ENCODE peak calls at places on chromosomes 6 and 20, in nine cellular contexts. Q is tibial artery; V is uterus; K is heart right ventricle; T is CD4-positive, CD25-positive, alpha-beta regulatory T cell; F is cardiac muscle cell; U is mammary epithelial cell; S is CD8-positive, alpha-beta T cell; J is pancreas. B is an unnamed sample.
A peak's percentile ranks its signal among the peaks of the same experiment; 100 is the strongest.

GRCh38 chr20:13865825-13866351 is 81.1 kb downstream of the NDUFAF5 start:
- DNase-seq in Q (no peak), V (peak; percentile 48), K (no peak), T (no peak), F (no peak), U (peak; percentile 14), S (no peak), J (no peak), B (no peak)

GRCh38 chr6:97591955-97592354 is 308.9 kb upstream of the MMS22L start:
- DNase-seq in Q (no peak), V (no peak), K (no peak), T (no peak), F (no peak), U (no peak), S (no peak), J (no peak), B (no peak)

GRCh38 chr20:51697119-51697826 is 70.9 kb downstream of the ATP9A start:
- DNase-seq in Q (no peak), V (no peak), K (no peak), T (no peak), F (no peak), U (no peak), S (no peak), J (no peak), B (no peak)

GRCh38 chr20:3655032-3655405 is 8.2 kb downstream of the GFRA4 start:
- DNase-seq in Q (no peak), V (no peak), K (no peak), T (no peak), F (no peak), U (no peak), S (no peak), J (peak; percentile 45), B (no peak)

GRCh38 chr20:33673411-33674293 is 576 bp downstream of the NECAB3 start:
- DNase-seq in Q (no peak), V (no peak), K (no peak), T (no peak), F (no peak), U (no peak), S (no peak), J (no peak), B (no peak)

GRCh38 chr20:49612127-49612738 is 44.3 kb upstream of the PTGIS start:
- DNase-seq in Q (no peak), V (no peak), K (peak; percentile 52), T (no peak), F (no peak), U (no peak), S (no peak), J (no peak), B (no peak)

GRCh38 chr6:4805553-4806307 is 29.5 kb downstream of the CDYL start:
- DNase-seq in Q (peak; percentile 31), V (peak; percentile 43), K (peak; percentile 23), T (no peak), F (peak; percentile 39), U (peak; percentile 40), S (no peak), J (peak; percentile 74), B (no peak)

GRCh38 chr20:35773154-35773751 is 1.4 kb downstream of the PHF20 start:
- DNase-seq in Q (peak; percentile 26), V (no peak), K (peak; percentile 29), T (peak; percentile 29), F (no peak), U (no peak), S (peak; percentile 26), J (peak; percentile 18), B (peak; percentile 63)

GRCh38 chr20:38072885-38073284 is 39.3 kb downstream of the RPRD1B start:
- DNase-seq in Q (no peak), V (no peak), K (no peak), T (no peak), F (no peak), U (no peak), S (no peak), J (no peak), B (no peak)
- H3K36me3 ChIP-seq in Q (peaks cover 29% of the 10 kb centered on the region), V (no peaks in the 10 kb centered on the region), K (no peaks in the 10 kb centered on the region), T (peaks cover 81% of the 10 kb centered on the region), F (peaks cover 17% of the 10 kb centered on the region), U (peaks cover 12% of the 10 kb centered on the region), S (peaks cover 25% of the 10 kb centered on the region), J (peaks cover 6% of the 10 kb centered on the region), B (peaks cover 42% of the 10 kb centered on the region)

GRCh38 chr6:166312832-166313231 is 4.6 kb upstream of the PRR18 start:
- DNase-seq in Q (no peak), V (no peak), K (no peak), T (no peak), F (no peak), U (no peak), S (no peak), J (no peak), B (no peak)

GRCh38 chr6:166310634-166311033 is 2.4 kb upstream of the PRR18 start:
- DNase-seq in Q (no peak), V (no peak), K (no peak), T (no peak), F (no peak), U (no peak), S (no peak), J (no peak), B (no peak)

GRCh38 chr6:166314454-166314853 is 6.3 kb upstream of the PRR18 start:
- DNase-seq in Q (no peak), V (no peak), K (no peak), T (no peak), F (no peak), U (no peak), S (no peak), J (no peak), B (no peak)

GRCh38 chr6:166309977-166310376 is 1.8 kb upstream of the PRR18 start:
- DNase-seq in Q (no peak), V (no peak), K (no peak), T (no peak), F (no peak), U (no peak), S (no peak), J (no peak), B (no peak)

GRCh38 chr6:166313255-166314070 is 5.3 kb upstream of the PRR18 start:
- DNase-seq in Q (peak; percentile 37), V (no peak), K (no peak), T (peak; percentile 60), F (peak; percentile 73), U (no peak), S (peak; percentile 29), J (peak; percentile 69), B (no peak)
- H3K4me1 ChIP-seq in Q (peaks cover 2% of the 10 kb centered on the region), V (no peaks in the 10 kb centered on the region), K (peaks cover 2% of the 10 kb centered on the region), T (peaks cover 3% of the 10 kb centered on the region), F (no peaks in the 10 kb centered on the region), U (no peaks in the 10 kb centered on the region), S (peaks cover under 1% of the 10 kb centered on the region), J (peaks cover 2% of the 10 kb centered on the region), B (peaks cover 3% of the 10 kb centered on the region)

GRCh38 chr20:63285636-63286615 is 7.1 kb upstream of the COL20A1 start:
- DNase-seq in Q (no peak), V (no peak), K (no peak), T (no peak), F (no peak), U (no peak), S (no peak), J (no peak), B (no peak)

GRCh38 chr20:63287697-63288580 is 5.0 kb upstream of the COL20A1 start:
- DNase-seq in Q (no peak), V (no peak), K (no peak), T (no peak), F (no peak), U (no peak), S (no peak), J (no peak), B (no peak)

GRCh38 chr20:63288581-63289251 is 4.3 kb upstream of the COL20A1 start:
- DNase-seq in Q (no peak), V (no peak), K (no peak), T (no peak), F (no peak), U (no peak), S (no peak), J (no peak), B (no peak)

GRCh38 chr20:63284981-63285524 is 7.9 kb upstream of the COL20A1 start:
- DNase-seq in Q (no peak), V (no peak), K (no peak), T (no peak), F (no peak), U (no peak), S (no peak), J (no peak), B (no peak)

DNA sequence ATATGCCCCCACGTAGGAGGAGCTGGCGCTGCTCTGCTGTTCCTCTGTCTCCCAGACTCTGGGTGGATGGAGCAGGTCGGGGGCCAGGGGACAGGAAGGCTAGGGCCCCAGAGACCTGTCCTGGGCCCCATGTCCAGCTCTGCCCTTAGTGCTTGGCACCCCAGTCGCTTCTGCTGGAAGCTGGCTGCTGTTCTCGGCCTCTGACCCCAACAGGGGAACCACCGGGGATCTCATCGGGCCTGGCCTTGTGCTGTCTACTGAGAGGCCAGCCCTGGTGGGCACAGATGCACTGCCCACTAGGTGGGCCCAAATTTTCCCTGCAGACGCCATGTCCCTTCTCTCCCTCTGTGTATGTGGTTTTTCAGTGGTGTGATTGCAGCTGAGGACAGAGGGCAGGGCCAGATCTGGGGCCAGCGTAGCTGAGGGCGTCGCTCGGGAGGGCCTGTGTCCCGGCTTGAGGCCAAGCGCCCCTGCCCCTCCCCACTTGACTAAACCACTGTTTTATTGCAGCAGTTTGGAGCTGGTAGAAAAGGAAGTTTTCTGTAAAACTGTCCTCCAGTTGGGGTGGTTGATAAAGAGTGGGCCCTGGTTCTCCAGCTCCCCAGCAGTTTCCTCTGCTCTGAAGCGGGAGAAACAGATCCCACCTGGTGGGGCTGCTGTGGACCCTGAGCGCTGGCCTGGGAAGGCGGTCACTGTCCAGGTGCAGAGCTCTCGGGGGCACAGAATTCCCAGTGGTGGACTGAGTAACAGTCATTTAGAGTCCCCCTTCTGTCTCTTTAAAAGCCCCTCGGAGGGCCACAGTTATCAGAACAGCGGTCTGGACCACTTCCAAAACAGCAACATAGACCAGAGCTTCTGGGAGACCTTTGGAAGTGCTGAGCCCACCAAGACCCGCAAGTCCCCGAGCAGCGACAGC is 5.9 kb upstream of the COL20A1 start:
- DNase-seq in Q (no peak), V (no peak), K (no peak), T (no peak), F (no peak), U (no peak), S (no peak), J (no peak), B (no peak)
- H3K36me3 ChIP-seq in Q (peaks cover 66% of the 10 kb centered on the region), V (no peaks in the 10 kb centered on the region), K (no peaks in the 10 kb centered on the region), T (peaks cover 25% of the 10 kb centered on the region), F (peaks cover 15% of the 10 kb centered on the region), U (peaks cover 17% of the 10 kb centered on the region), S (no peaks in the 10 kb centered on the region), J (peaks cover 3% of the 10 kb centered on the region), B (peaks cover 53% of the 10 kb centered on the region)

GRCh38 chr6:54427396-54427910 is 119.2 kb downstream of the TINAG start:
- DNase-seq in Q (no peak), V (no peak), K (no peak), T (no peak), F (no peak), U (peak; percentile 66), S (no peak), J (no peak), B (no peak)

GRCh38 chr6:54426995-54427394 is 118.8 kb downstream of the TINAG start:
- DNase-seq in Q (no peak), V (no peak), K (no peak), T (no peak), F (no peak), U (no peak), S (no peak), J (no peak), B (no peak)

GRCh38 chr6:54428437-54428836 is 120.2 kb downstream of the TINAG start:
- DNase-seq in Q (no peak), V (no peak), K (no peak), T (no peak), F (no peak), U (no peak), S (no peak), J (no peak), B (no peak)

DNA sequence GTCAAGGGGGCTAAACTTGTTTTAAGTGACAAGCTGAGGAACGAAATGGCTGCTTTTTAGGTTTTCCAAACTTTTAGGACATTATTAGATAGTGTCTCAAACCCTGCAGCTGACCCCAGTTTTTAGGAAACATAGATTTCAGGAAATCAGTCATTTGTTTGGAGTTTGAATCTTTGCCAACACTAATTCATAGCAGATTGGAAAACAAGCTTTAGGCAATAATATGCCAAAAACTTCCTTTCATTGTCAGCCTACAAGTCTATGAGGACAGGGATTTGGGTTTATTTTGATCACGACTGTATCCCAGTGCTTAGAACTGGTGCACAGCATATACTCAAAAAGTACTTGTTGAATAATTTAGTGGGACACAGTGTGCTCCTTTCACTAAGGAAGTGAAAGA is 123.2 kb downstream of the TINAG start:
- DNase-seq in Q (no peak), V (no peak), K (no peak), T (no peak), F (no peak), U (no peak), S (no peak), J (no peak), B (no peak)
- H3K4me1 ChIP-seq in Q (peaks cover 4% of the 10 kb centered on the region), V (no peaks in the 10 kb centered on the region), K (no peaks in the 10 kb centered on the region), T (no peaks in the 10 kb centered on the region), F (no peaks in the 10 kb centered on the region), U (peaks cover 5% of the 10 kb centered on the region), S (no peaks in the 10 kb centered on the region), J (no peaks in the 10 kb centered on the region), B (no peaks in the 10 kb centered on the region)

B was measured in right atrium auricular region.